ENCODE peak calls at places on chromosome 19, in nine cellular contexts. O is endothelial cell, Z is GM23248, Q is GDM1, L is NCI-H1092 treated with DMSO at 0.1 percent for 48 hours, I is germinal center, K is EL, G is adipocyte, R is foreskin keratinocyte. U is an unnamed sample.

GRCh38 chr19:55340784-55341147 is 1.1 kb downstream of the KMT5C start:
- DNase-seq in R (no peak), Z (peak), I (no peak), L (peak), O (peak), K (no peak), G (peak), Q (no peak), U (no peak)

GRCh38 chr19:42121666-42122069 is 10.6 kb downstream of the POU2F2 start:
- DNase-seq in G (peak), Z (peak), K (peak), Q (peak), L (no peak), O (no peak), R (peak), I (peak), U (peak)

GRCh38 chr19:18789883-18790565 is 1.1 kb downstream of the COMP start:
- DNase-seq in I (peak), Z (peak), Q (no peak), L (no peak), O (no peak), R (no peak), G (peak), K (peak), U (no peak)

GRCh38 chr19:7007859-7008258 is 13.4 kb downstream of the MBD3L2B start:
- DNase-seq in L (no peak), Z (no peak), Q (no peak), O (no peak), G (no peak), I (no peak), K (no peak), R (no peak), U (no peak)

GRCh38 chr19:48815870-48816501 is 5.2 kb upstream of the BCAT2 start:
- DNase-seq in L (no peak), O (no peak), Z (no peak), G (no peak), K (no peak), I (no peak), Q (no peak), R (no peak), U (peak)

GRCh38 chr19:54206831-54207177 is 6.1 kb downstream of the RPS9 start:
- DNase-seq in G (no peak), Q (no peak), R (no peak), L (no peak), O (no peak), K (no peak), Z (no peak), I (no peak), U (no peak)

GRCh38 chr19:383922-384800 is 24.8 kb downstream of the C2CD4C start:
- DNase-seq in K (no peak), Q (no peak), R (no peak), O (peak), I (no peak), L (no peak), Z (peak), G (no peak), U (no peak)

GRCh38 chr19:48568345-48568886 is 16.4 kb downstream of the SULT2B1 start:
- DNase-seq in L (no peak), O (no peak), Z (peak), Q (peak), I (no peak), K (peak), G (peak), R (peak), U (no peak)

GRCh38 chr19:51366999-51367564 is 894 bp upstream of the ETFB start:
- DNase-seq in R (no peak), G (peak), I (peak), L (no peak), Q (peak), O (no peak), K (no peak), Z (peak), U (peak)

GRCh38 chr19:3359850-3360493 is 6.4 kb upstream of the NFIC start:
- DNase-seq in O (no peak), Z (peak), G (peak), R (no peak), Q (no peak), L (no peak), K (no peak), I (peak), U (no peak)

U was measured in central memory CD4-positive, alpha-beta T cell.